ENCODE peak calls at places on chromosomes 6 and 20, in five cellular contexts. One of them, this sample, is unnamed.

GRCh38 chr20:4147319-4147718 is 132.0 kb upstream of the RNF24 start:
- DNase-seq in tibial nerve: no peak
- DNase-seq in HCEC 1CT: no peak
- DNase-seq in NCI-H526: no peak
- DNase-seq in activated CD4-positive, alpha-beta T cell treated with anti-CD3 and anti-CD28 coated beads for 24 hours: no peak
- DNase-seq in this sample: peak

GRCh38 chr20:19633985-19634384 is 124.1 kb upstream of the RIN2 start:
- DNase-seq in activated CD4-positive, alpha-beta T cell treated with anti-CD3 and anti-CD28 coated beads for 24 hours: no peak
- DNase-seq in tibial nerve: no peak
- DNase-seq in HCEC 1CT: no peak
- DNase-seq in NCI-H526: no peak
- DNase-seq in this sample: peak

GRCh38 chr6:94735270-94735669 is 842.1 kb upstream of the MANEA start:
- DNase-seq in NCI-H526: no peak
- DNase-seq in activated CD4-positive, alpha-beta T cell treated with anti-CD3 and anti-CD28 coated beads for 24 hours: no peak
- DNase-seq in HCEC 1CT: no peak
- DNase-seq in tibial nerve: no peak
- DNase-seq in this sample: no peak

GRCh38 chr20:22449115-22449973 is 135.0 kb downstream of the FOXA2 start:
- DNase-seq in NCI-H526: no peak
- DNase-seq in tibial nerve: no peak
- DNase-seq in HCEC 1CT: no peak
- DNase-seq in activated CD4-positive, alpha-beta T cell treated with anti-CD3 and anti-CD28 coated beads for 24 hours: no peak
- DNase-seq in this sample: no peak

GRCh38 chr6:110101885-110102284 is 77.6 kb downstream of the WASF1 start:
- DNase-seq in activated CD4-positive, alpha-beta T cell treated with anti-CD3 and anti-CD28 coated beads for 24 hours: no peak
- DNase-seq in HCEC 1CT: no peak
- DNase-seq in NCI-H526: no peak
- DNase-seq in tibial nerve: no peak
- DNase-seq in this sample: no peak

GRCh38 chr6:43739642-43740091 is 30.3 kb upstream of the VEGFA start:
- DNase-seq in tibial nerve: no peak
- DNase-seq in HCEC 1CT: no peak
- DNase-seq in activated CD4-positive, alpha-beta T cell treated with anti-CD3 and anti-CD28 coated beads for 24 hours: no peak
- DNase-seq in NCI-H526: no peak
- DNase-seq in this sample: no peak

GRCh38 chr6:161336479-161336878 is 62.6 kb upstream of the AGPAT4 start:
- DNase-seq in tibial nerve: no peak
- DNase-seq in NCI-H526: no peak
- DNase-seq in HCEC 1CT: no peak
- DNase-seq in activated CD4-positive, alpha-beta T cell treated with anti-CD3 and anti-CD28 coated beads for 24 hours: no peak
- DNase-seq in this sample: no peak

GRCh38 chr6:44478591-44479254 is 91.2 kb downstream of the CDC5L start:
- DNase-seq in NCI-H526: no peak
- DNase-seq in activated CD4-positive, alpha-beta T cell treated with anti-CD3 and anti-CD28 coated beads for 24 hours: no peak
- DNase-seq in tibial nerve: no peak
- DNase-seq in HCEC 1CT: no peak
- DNase-seq in this sample: no peak

GRCh38 chr20:37901667-37902503 is 1.0 kb upstream of the VSTM2L start:
- DNase-seq in tibial nerve: no peak
- DNase-seq in activated CD4-positive, alpha-beta T cell treated with anti-CD3 and anti-CD28 coated beads for 24 hours: no peak
- DNase-seq in NCI-H526: peak
- DNase-seq in HCEC 1CT: peak
- DNase-seq in this sample: peak

GRCh38 chr6:41630069-41630468 is 8.2 kb upstream of the MDFI start:
- DNase-seq in tibial nerve: no peak
- DNase-seq in NCI-H526: no peak
- DNase-seq in HCEC 1CT: no peak
- DNase-seq in activated CD4-positive, alpha-beta T cell treated with anti-CD3 and anti-CD28 coated beads for 24 hours: no peak
- DNase-seq in this sample: no peak

GRCh38 chr6:145818796-145819195 is 4.2 kb upstream of the FBXO30 start:
- DNase-seq in tibial nerve: no peak
- DNase-seq in NCI-H526: no peak
- DNase-seq in activated CD4-positive, alpha-beta T cell treated with anti-CD3 and anti-CD28 coated beads for 24 hours: no peak
- DNase-seq in HCEC 1CT: no peak
- DNase-seq in this sample: no peak